ENCODE peak calls at places on chromosomes 1 and 21, in five cellular contexts. E is right atrium auricular region, V is fibroblast of lung, A is cardiac muscle cell, R is neural progenitor cell. S is an unnamed sample. For H3K36me3 and H3K4me1, the result is how much of the 10 kb centered on the place peaks cover.

GRCh38 chr1:64077281-64077940 is 126.0 kb upstream of the UBE2U start:
- DNase-seq in E (no peak), V (no peak), A (no peak), R (no peak), S (no peak)

GRCh38 chr1:229694053-229694693 is 68.1 kb downstream of the URB2 start:
- DNase-seq in E (peak), V (peak), A (peak), R (peak), S (peak)

GRCh38 chr1:202056644-202057334 is 46.4 kb downstream of the ELF3 start:
- DNase-seq in E (no peak), V (no peak), A (no peak), R (no peak), S (no peak)

GRCh38 chr1:232045134-232045533 is 418.5 kb downstream of the DISC1 start:
- DNase-seq in E (no peak), V (no peak), A (no peak), R (peak), S (no peak)

GRCh38 chr21:45950740-45951515 is 30.6 kb upstream of the COL6A1 start:
- DNase-seq in E (no peak), V (peak), A (peak), R (no peak), S (no peak)

GRCh38 chr1:25643962-25644361 is 27.4 kb downstream of the MAN1C1 start:
- DNase-seq in E (peak), V (no peak), A (no peak), R (no peak), S (no peak)

GRCh38 chr1:117824612-117825011 is 104.8 kb downstream of the GDAP2 start:
- DNase-seq in E (peak), V (peak), A (no peak), R (no peak), S (no peak)

GRCh38 chr1:54500030-54500389 is 48.0 kb upstream of the ACOT11 start:
- DNase-seq in E (no peak), V (no peak), A (no peak), R (no peak), S (peak)

GRCh38 chr1:150089846-150090520 is 22.4 kb downstream of the VPS45 start:
- DNase-seq in E (no peak), V (no peak), A (no peak), R (no peak), S (no peak)

GRCh38 chr1:92755541-92756351 is 29.2 kb downstream of the EVI5 start:
- DNase-seq in E (peak), V (peak), A (peak), R (no peak), S (no peak)

GRCh38 chr1:235100124-235100801 is 28.4 kb downstream of the TOMM20 start:
- DNase-seq in E (peak), V (peak), A (peak), R (peak), S (peak)

GRCh38 chr1:145985502-145986439 is 10.6 kb downstream of the TXNIP start:
- DNase-seq in E (no peak), V (peak), A (peak), R (no peak), S (no peak)

GRCh38 chr1:54490361-54491248 is 57.4 kb upstream of the ACOT11 start:
- DNase-seq in E (no peak), V (no peak), A (peak), R (peak), S (peak)

GRCh38 chr1:237031480-237031879 is 10.5 kb upstream of the RYR2 start:
- DNase-seq in E (no peak), V (no peak), A (no peak), R (no peak), S (no peak)

GRCh38 chr1:210129759-210130158 is 102.8 kb upstream of the SERTAD4 start:
- DNase-seq in E (no peak), V (no peak), A (no peak), R (no peak), S (no peak)

GRCh38 chr1:2277741-2278488 is 49.8 kb downstream of the SKI start:
- DNase-seq in E (no peak), V (no peak), A (no peak), R (no peak), S (no peak)

GRCh38 chr21:31526040-31526439 is 133.5 kb upstream of the SOD1 start:
- DNase-seq in E (no peak), V (no peak), A (no peak), R (no peak), S (peak)

GRCh38 chr21:43740497-43741156 is 21.7 kb downstream of the PDXK start:
- DNase-seq in E (no peak), V (no peak), A (peak), R (peak), S (peak)
- H3K36me3 ChIP-seq in E (under half), V (under half), A (under half), R (under half), S (under half)

DNA sequence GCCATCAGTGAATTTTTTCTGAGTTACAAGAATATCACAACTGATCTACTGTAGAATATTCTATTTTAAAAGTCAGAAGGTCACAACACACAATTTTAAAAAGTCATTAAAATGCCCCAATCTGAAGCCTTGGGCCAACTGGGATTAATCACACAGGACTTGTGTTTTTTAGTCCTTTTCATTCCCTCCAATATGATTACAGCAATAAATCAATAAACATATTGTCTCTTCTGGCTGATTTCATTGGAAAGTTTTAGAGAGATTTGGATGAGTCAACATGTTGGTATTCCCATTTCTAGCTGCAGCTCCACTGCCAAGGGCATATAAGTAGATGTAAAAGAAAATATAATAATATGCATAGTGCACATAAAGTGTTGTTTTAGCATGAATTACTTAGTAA is 85.8 kb downstream of the NIBAN1 start:
- DNase-seq in E (no peak), V (peak), A (peak), R (no peak), S (no peak)
- H3K4me1 ChIP-seq in E (under half), V (under half), A (under half), R (under half), S (under half)

DNA sequence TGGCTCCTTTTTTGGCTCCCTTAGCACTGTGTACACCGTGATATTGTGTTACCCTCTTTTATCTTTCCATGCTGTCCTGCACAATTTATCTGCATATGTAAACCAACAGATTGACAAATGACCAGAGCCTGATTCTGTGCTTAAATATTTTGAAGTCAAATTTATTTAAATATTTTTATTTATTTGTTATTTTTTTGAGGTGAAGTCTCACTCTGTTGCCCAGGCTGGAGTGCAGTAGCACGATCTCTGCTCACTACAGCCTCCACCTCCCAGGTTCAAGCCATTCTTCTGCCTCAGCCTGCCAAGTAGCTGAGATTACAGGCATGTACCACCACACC is 12.8 kb downstream of the PMF1 start:
- DNase-seq in E (no peak), V (no peak), A (no peak), R (no peak), S (no peak)
- H3K36me3 ChIP-seq in E (under half), V (under half), A (under half), R (under half), S (half or more)

GRCh38 chr1:183674339-183674738 is 21.2 kb upstream of the APOBEC4 start:
- DNase-seq in E (no peak), V (no peak), A (peak), R (no peak), S (no peak)

GRCh38 chr1:183673605-183674150 is 20.6 kb upstream of the APOBEC4 start:
- DNase-seq in E (no peak), V (no peak), A (no peak), R (no peak), S (no peak)

GRCh38 chr1:183675883-183676282 is 22.8 kb upstream of the APOBEC4 start:
- DNase-seq in E (no peak), V (no peak), A (no peak), R (no peak), S (no peak)

GRCh38 chr1:183675381-183675780 is 22.3 kb upstream of the APOBEC4 start:
- DNase-seq in E (no peak), V (no peak), A (no peak), R (no peak), S (no peak)

GRCh38 chr1:183670169-183670568 is 17.1 kb upstream of the APOBEC4 start:
- DNase-seq in E (no peak), V (no peak), A (no peak), R (no peak), S (no peak)
- H3K4me1 ChIP-seq in E (under half), V (under half), A (under half), R (under half), S (under half)

DNA sequence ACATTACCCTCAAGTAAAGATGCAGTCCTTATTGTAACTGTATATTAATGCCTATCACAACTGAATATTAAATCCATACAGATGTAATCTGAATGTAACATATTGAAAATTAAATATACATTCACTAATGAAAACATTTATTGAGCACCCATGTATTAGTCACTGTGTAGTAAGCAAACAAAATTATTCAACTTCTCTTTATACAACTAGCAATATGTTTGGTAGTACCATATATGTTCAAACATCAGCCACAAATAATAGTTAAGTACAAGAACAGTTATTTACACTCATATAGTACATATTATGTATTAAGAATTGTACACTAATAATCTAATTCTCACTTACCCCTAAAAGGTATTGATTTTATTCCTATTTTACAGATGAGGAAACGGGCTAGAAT is 17.9 kb downstream of the KIF14 start:
- DNase-seq in E (no peak), V (no peak), A (no peak), R (no peak), S (no peak)
- H3K36me3 ChIP-seq in E (under half), V (under half), A (under half), R (half or more), S (half or more)

GRCh38 chr1:33097762-33098161 is 16.8 kb downstream of the AZIN2 start:
- DNase-seq in E (no peak), V (no peak), A (no peak), R (no peak), S (no peak)
- H3K4me1 ChIP-seq in E (under half), V (under half), A (under half), R (under half), S (under half)

S was measured in endodermal cell.